ENCODE peak calls at places on chromosome 1, in five cellular contexts. L, O, R, H and N are unnamed samples.

GRCh38 chr1:234727018-234727757 is 117.2 kb upstream of the IRF2BP2 start:
- DNase-seq in L (no peak), O (peak), R (peak), H (no peak), N (peak)

GRCh38 chr1:35005711-35006110 is 20.6 kb upstream of the TMEM35B start:
- DNase-seq in L (no peak), O (no peak), R (no peak), H (no peak), N (no peak)

GRCh38 chr1:230328342-230329015 is 97.7 kb downstream of the PGBD5 start:
- DNase-seq in L (peak), O (no peak), R (no peak), H (no peak), N (no peak)

GRCh38 chr1:71783096-71783495 is 499.2 kb downstream of the NEGR1 start:
- DNase-seq in L (no peak), O (no peak), R (no peak), H (no peak), N (no peak)

GRCh38 chr1:97651201-97651600 is 269.6 kb downstream of the DPYD start:
- DNase-seq in L (no peak), O (no peak), R (no peak), H (no peak), N (no peak)

GRCh38 chr1:193115629-193116227 is 6.1 kb upstream of the CDC73 start:
- DNase-seq in L (peak), O (no peak), R (peak), H (no peak), N (no peak)

GRCh38 chr1:225250432-225250831 is 177.4 kb downstream of the LBR start:
- DNase-seq in L (no peak), O (no peak), R (no peak), H (no peak), N (no peak)

GRCh38 chr1:27961646-27962221 is 2.0 kb downstream of the XKR8 start:
- DNase-seq in L (no peak), O (peak), R (no peak), H (no peak), N (no peak)

DNA sequence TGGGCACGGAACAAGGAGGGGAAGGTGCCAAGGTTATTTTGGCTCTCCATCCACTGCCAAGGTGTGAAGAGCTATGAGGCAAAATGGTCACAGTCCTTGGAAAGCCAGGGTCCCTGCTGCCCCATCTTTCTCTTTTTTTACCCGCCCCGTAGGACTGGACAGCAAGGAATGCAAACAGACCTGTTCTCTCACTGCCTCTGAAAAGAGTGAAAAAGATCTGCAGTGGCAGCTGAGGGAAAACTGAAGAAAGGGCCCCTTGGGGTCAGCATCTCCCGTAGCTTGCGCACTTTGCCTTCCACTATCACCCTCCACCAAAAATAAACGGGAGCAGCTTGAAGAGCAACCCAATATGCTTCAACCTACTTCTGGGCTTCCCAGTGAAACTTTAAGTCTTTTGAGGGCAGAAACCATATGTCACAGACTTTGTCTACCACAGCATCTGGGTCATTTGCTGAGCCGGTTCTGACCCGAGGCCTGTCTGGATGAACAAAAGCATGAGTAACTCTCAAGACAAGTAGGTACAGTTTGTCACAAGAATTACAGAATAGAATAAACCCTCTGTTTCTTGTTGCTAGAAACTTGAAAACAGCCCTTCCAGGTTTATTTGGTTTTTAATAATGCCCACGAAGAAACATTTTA is 9.4 kb upstream of the KIF14 start:
- DNase-seq in L (no peak), O (peak), R (no peak), H (no peak), N (no peak)
- H3K27ac ChIP-seq in L (no peak), O (no peak), R (no peak), H (no peak), N (no peak)

GRCh38 chr1:61287014-61287413 is 204.7 kb downstream of the NFIA start:
- DNase-seq in L (no peak), O (no peak), R (no peak), H (no peak), N (no peak)
- H3K27ac ChIP-seq in L (no peak), O (no peak), R (no peak), H (no peak), N (no peak)

GRCh38 chr1:10740123-10740522 is 56.3 kb downstream of the CASZ1 start:
- DNase-seq in L (no peak), O (no peak), R (no peak), H (no peak), N (no peak)

GRCh38 chr1:10736623-10737267 is 59.7 kb downstream of the CASZ1 start:
- DNase-seq in L (no peak), O (no peak), R (no peak), H (no peak), N (no peak)

GRCh38 chr1:10737268-10737624 is 59.2 kb downstream of the CASZ1 start:
- DNase-seq in L (no peak), O (no peak), R (no peak), H (no peak), N (no peak)

GRCh38 chr1:10737651-10738050 is 58.8 kb downstream of the CASZ1 start:
- DNase-seq in L (no peak), O (no peak), R (no peak), H (no peak), N (no peak)

DNA sequence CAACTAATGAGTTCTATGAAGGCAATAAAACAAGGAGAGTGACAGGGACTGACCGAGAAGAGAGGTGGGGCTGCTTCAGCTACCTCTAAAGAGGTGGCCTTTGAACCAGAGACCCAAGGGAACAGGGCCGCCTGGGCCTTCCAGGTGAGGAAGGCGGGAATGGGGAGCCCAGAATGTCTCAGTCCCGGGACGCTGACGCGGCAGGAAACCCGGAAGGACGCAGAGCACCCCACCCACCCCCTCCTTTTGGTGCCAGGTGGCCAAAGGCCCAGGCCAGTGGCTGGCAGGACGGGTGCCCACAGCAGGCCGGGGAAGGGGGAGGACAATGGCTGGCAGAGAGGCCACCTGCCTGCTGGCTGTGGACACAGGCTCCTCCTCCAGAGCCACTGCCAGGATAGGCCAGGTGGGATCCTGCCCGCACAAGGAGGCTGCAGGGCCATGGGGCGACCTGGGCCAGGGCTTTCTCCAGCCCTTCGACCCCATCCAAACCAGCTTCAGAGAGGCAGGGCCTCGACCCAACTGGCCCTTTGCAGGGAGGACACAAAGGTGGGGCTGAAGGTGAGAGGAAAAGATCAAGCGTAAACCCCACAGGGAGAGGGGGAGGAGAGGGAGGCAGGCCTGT is 58.2 kb downstream of the CASZ1 start:
- DNase-seq in L (no peak), O (peak), R (no peak), H (no peak), N (no peak)
- H3K27ac ChIP-seq in L (no peak), O (no peak), R (no peak), H (no peak), N (no peak)

GRCh38 chr1:199580280-199580679 is 447.2 kb upstream of the NR5A2 start:
- DNase-seq in L (no peak), O (no peak), R (no peak), H (no peak), N (peak)

GRCh38 chr1:199590708-199591107 is 436.8 kb upstream of the NR5A2 start:
- DNase-seq in L (no peak), O (no peak), R (no peak), H (no peak), N (no peak)

DNA sequence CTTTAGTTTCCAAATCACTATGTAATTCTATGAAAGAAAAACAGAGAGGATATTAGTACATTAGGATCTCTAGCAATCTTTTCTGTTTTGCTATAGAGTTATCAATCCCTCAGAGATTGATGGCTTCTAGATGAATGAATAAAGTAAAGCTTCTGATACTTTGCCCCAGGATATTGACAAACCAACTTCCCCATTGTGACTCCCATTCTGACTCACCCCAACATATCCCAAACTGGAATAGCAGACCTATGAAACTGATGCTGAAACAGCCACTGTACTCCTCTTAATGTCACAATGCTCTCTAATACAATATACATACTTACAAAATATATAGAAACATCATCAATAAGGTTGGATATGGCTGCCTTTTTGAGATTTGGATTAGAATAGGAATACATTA is 442.1 kb upstream of the NR5A2 start:
- DNase-seq in L (no peak), O (no peak), R (no peak), H (no peak), N (no peak)
- H3K27ac ChIP-seq in L (no peak), O (no peak), R (no peak), H (no peak), N (no peak)